ENCODE peak calls at places on chromosomes 7 and 10, in five cellular contexts. L, U, G, C and F are unnamed samples.
A peak's percentile ranks its signal among the peaks of the same experiment; 100 is the strongest.

GRCh38 chr10:129393812-129394211 is 73.2 kb upstream of the MGMT start:
- DNase-seq in L (no peak), U (no peak), G (no peak), C (no peak), F (no peak)

GRCh38 chr7:27677912-27678612 is 15.4 kb upstream of the HIBADH start:
- DNase-seq in L (peak; percentile 83), U (no peak), G (peak; percentile 19), C (no peak), F (peak; percentile 87)

GRCh38 chr7:115260381-115260780 is 338.5 kb downstream of the MDFIC start:
- DNase-seq in L (no peak), U (no peak), G (no peak), C (no peak), F (no peak)

GRCh38 chr10:107341281-107341680 is 176.8 kb upstream of the SORCS1 start:
- DNase-seq in L (no peak), U (no peak), G (no peak), C (no peak), F (no peak)

GRCh38 chr7:112286294-112287086 is 80.0 kb downstream of the ZNF277 start:
- DNase-seq in L (no peak), U (peak; percentile 15), G (no peak), C (peak; percentile 15), F (no peak)

GRCh38 chr10:74104480-74104879 is 46.1 kb downstream of the AP3M1 start:
- DNase-seq in L (no peak), U (no peak), G (no peak), C (no peak), F (no peak)

GRCh38 chr10:123622381-123622780 is 43.8 kb upstream of the GPR26 start:
- DNase-seq in L (no peak), U (no peak), G (no peak), C (no peak), F (no peak)

GRCh38 chr10:97028126-97028831 is 157.5 kb downstream of the SLIT1 start:
- DNase-seq in L (no peak), U (no peak), G (no peak), C (no peak), F (no peak)

GRCh38 chr10:87878664-87879459 is 15.4 kb downstream of the PTEN start:
- DNase-seq in L (no peak), U (no peak), G (peak; percentile 35), C (no peak), F (no peak)

DNA sequence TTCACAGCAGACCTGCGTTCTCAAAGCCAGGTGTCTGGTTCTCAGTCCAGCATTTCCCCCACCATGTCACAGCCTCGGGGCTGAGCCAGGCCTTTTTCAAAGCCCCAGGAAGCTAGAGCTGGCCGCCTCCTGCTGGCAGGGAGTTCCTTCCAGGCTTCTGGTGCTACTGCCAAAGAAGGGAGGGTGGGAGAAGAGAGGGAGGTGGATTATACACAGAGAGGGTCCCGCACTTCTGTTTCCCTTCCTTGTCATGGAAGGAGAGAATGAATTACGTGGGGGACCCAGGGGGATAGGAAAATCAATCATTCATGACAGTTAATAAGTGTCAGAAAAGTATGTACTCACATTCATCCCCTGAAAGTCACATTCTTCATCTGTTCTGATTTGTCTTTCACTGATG is 600 bp upstream of the LGI1 start:
- DNase-seq in L (no peak), U (no peak), G (no peak), C (no peak), F (no peak)
- TF ChIP-seq JUND in L (no peak), U (no peak), G (no peak), C (no peak), F (no peak)

GRCh38 chr7:41478187-41478586 is 224.7 kb downstream of the INHBA start:
- DNase-seq in L (no peak), U (no peak), G (no peak), C (no peak), F (no peak)

GRCh38 chr7:41487229-41487861 is 215.5 kb downstream of the INHBA start:
- DNase-seq in L (no peak), U (no peak), G (no peak), C (no peak), F (no peak)

GRCh38 chr7:41476117-41476803 is 226.6 kb downstream of the INHBA start:
- DNase-seq in L (no peak), U (no peak), G (no peak), C (peak; percentile 9), F (no peak)

GRCh38 chr7:41481353-41481752 is 221.5 kb downstream of the INHBA start:
- DNase-seq in L (no peak), U (no peak), G (no peak), C (no peak), F (no peak)
- TF ChIP-seq MAX in L (no peak), U (no peak), G (no peak), C (no peak), F (no peak)

GRCh38 chr7:7428806-7429205 is 106.9 kb downstream of the COL28A1 start:
- DNase-seq in L (no peak), U (no peak), G (no peak), C (no peak), F (no peak)
- TF ChIP-seq REST in L (no peak), U (no peak), G (no peak), C (no peak), F (no peak)

GRCh38 chr10:93756128-93756517 is 1.6 kb upstream of the LGI1 start:
- DNase-seq in L (no peak), U (no peak), G (no peak), C (no peak), F (no peak)
- TF ChIP-seq JUND in L (no peak), U (no peak), G (no peak), C (no peak), F (no peak)

GRCh38 chr7:104967595-104967994 is 46.4 kb upstream of the KMT2E start:
- DNase-seq in L (no peak), U (no peak), G (no peak), C (no peak), F (no peak)
- TF ChIP-seq MAX in L (no peak), U (no peak), G (no peak), C (no peak), F (no peak)

DNA sequence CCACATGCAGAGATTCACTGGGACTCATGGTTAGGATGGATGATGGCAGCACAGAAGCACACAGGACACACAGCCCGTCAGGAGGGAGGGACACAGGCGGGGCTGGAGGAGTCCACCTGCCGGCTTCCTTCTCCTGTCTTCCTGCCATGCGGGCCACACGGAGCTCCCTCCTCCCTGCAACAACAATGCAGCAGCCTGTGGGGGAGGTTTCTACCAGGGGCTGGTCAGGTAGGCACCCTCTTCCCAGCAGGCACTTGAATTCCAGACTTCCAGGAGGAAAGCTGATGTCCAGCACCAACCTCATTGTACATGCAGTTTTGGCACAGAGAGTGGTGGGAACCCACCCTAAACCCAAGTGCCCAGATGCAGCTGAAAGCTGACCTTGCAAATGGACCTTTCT is 341.2 kb downstream of the GLRX3 start:
- DNase-seq in L (no peak), U (no peak), G (no peak), C (no peak), F (no peak)
- TF ChIP-seq REST in L (no peak), U (no peak), G (no peak), C (no peak), F (no peak)

DNA sequence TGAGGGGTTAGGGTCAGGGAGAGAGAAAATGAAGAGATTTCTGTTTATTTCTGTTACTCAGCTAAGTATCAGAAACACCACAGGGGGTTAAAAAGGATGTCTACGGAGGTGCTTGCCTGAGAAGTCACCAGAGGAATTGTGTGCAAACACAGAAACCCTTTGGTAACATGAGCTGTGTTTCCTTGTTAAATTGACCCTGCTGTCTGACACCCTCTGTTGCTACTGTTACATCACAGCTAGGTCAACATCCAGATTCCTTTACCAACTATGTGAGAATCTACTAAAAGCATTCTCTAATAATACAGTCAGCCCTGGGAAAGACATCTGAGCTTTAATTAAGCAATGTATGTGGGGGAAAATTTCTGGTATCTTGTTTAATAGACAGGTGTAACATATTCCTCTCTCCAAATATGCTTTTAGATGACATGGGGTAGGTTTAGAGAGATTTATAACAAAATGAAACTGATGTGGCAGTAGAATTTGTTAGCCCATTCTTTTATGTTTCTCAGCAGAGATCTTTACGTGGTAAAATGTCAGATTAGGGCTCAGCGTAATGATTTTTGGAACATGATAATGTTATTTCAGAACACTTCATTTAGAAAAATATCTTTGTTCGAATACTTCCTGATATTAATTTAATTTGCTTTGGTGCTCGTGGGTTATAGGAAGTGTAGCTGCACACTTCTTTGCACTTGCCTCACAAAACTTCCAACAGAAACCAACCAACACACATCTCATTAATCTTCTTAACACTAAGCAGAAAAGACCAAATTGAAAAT is 168.0 kb upstream of the AHR start:
- DNase-seq in L (peak; percentile 98), U (no peak), G (no peak), C (no peak), F (peak; percentile 13)
- TF ChIP-seq JUND in L (peak; percentile 63), U (no peak), G (no peak), C (no peak), F (no peak)